ENCODE peak calls at places on chromosomes 5 and 9, in nine cellular contexts. One of them, this sample, is unnamed. For H3K4me1, the result is how much of the 10 kb centered on the place peaks cover.

GRCh38 chr9:125915606-125916005 is 168.4 kb downstream of the PBX3 start:
- DNase-seq in fibroblast of lung: no peak
- DNase-seq in GM12878: no peak
- DNase-seq in CD4-positive, alpha-beta memory T cell: no peak
- DNase-seq in adrenal gland: no peak
- DNase-seq in GM23248: no peak
- DNase-seq in lower lobe of right lung: no peak
- DNase-seq in right lobe of liver: no peak
- DNase-seq in foreskin keratinocyte: no peak
- DNase-seq in this sample: no peak

GRCh38 chr9:9552665-9553064 is 1060.1 kb downstream of the PTPRD start:
- DNase-seq in right lobe of liver: no peak
- DNase-seq in GM12878: no peak
- DNase-seq in GM23248: no peak
- DNase-seq in foreskin keratinocyte: no peak
- DNase-seq in adrenal gland: no peak
- DNase-seq in CD4-positive, alpha-beta memory T cell: no peak
- DNase-seq in fibroblast of lung: no peak
- DNase-seq in lower lobe of right lung: no peak
- DNase-seq in this sample: no peak

GRCh38 chr9:136996361-136997281 is at the start of gene CLIC3:
- DNase-seq in lower lobe of right lung: peak
- DNase-seq in right lobe of liver: no peak
- DNase-seq in GM12878: no peak
- DNase-seq in fibroblast of lung: no peak
- DNase-seq in adrenal gland: no peak
- DNase-seq in CD4-positive, alpha-beta memory T cell: peak
- DNase-seq in GM23248: peak
- DNase-seq in foreskin keratinocyte: peak
- DNase-seq in this sample: peak

GRCh38 chr5:11524188-11524587 is 380.1 kb downstream of the CTNND2 start:
- DNase-seq in lower lobe of right lung: no peak
- DNase-seq in fibroblast of lung: no peak
- DNase-seq in GM12878: no peak
- DNase-seq in foreskin keratinocyte: no peak
- DNase-seq in CD4-positive, alpha-beta memory T cell: no peak
- DNase-seq in GM23248: no peak
- DNase-seq in right lobe of liver: no peak
- DNase-seq in adrenal gland: no peak
- DNase-seq in this sample: no peak

GRCh38 chr5:81021951-81022687 is 62.0 kb downstream of the RASGRF2 start:
- DNase-seq in lower lobe of right lung: no peak
- DNase-seq in CD4-positive, alpha-beta memory T cell: no peak
- DNase-seq in GM23248: no peak
- DNase-seq in fibroblast of lung: no peak
- DNase-seq in right lobe of liver: no peak
- DNase-seq in foreskin keratinocyte: no peak
- DNase-seq in GM12878: no peak
- DNase-seq in adrenal gland: no peak
- DNase-seq in this sample: no peak

GRCh38 chr9:134204991-134205578 is 40.7 kb upstream of the RNU6ATAC start:
- DNase-seq in GM23248: peak
- DNase-seq in right lobe of liver: peak
- DNase-seq in CD4-positive, alpha-beta memory T cell: no peak
- DNase-seq in GM12878: no peak
- DNase-seq in adrenal gland: no peak
- DNase-seq in foreskin keratinocyte: no peak
- DNase-seq in fibroblast of lung: no peak
- DNase-seq in lower lobe of right lung: peak
- DNase-seq in this sample: peak

GRCh38 chr5:91307023-91307422 is 76.1 kb downstream of the ARRDC3 start:
- DNase-seq in right lobe of liver: no peak
- DNase-seq in foreskin keratinocyte: peak
- DNase-seq in fibroblast of lung: peak
- DNase-seq in lower lobe of right lung: no peak
- DNase-seq in GM23248: peak
- DNase-seq in adrenal gland: no peak
- DNase-seq in CD4-positive, alpha-beta memory T cell: no peak
- DNase-seq in GM12878: no peak
- DNase-seq in this sample: no peak

GRCh38 chr9:137809038-137809630 is 68.4 kb upstream of the CACNA1B start:
- DNase-seq in lower lobe of right lung: no peak
- DNase-seq in fibroblast of lung: no peak
- DNase-seq in CD4-positive, alpha-beta memory T cell: no peak
- DNase-seq in adrenal gland: no peak
- DNase-seq in foreskin keratinocyte: no peak
- DNase-seq in GM23248: no peak
- DNase-seq in right lobe of liver: no peak
- DNase-seq in GM12878: peak
- DNase-seq in this sample: no peak

GRCh38 chr9:89604463-89605180 is at the start of gene GADD45G:
- DNase-seq in GM23248: peak
- DNase-seq in right lobe of liver: peak
- DNase-seq in lower lobe of right lung: peak
- DNase-seq in adrenal gland: peak
- DNase-seq in foreskin keratinocyte: peak
- DNase-seq in GM12878: no peak
- DNase-seq in CD4-positive, alpha-beta memory T cell: peak
- DNase-seq in fibroblast of lung: peak
- DNase-seq in this sample: peak

GRCh38 chr9:134604834-134605233 is 36.8 kb upstream of the COL5A1 start:
- DNase-seq in right lobe of liver: no peak
- DNase-seq in foreskin keratinocyte: no peak
- DNase-seq in adrenal gland: no peak
- DNase-seq in GM12878: no peak
- DNase-seq in lower lobe of right lung: peak
- DNase-seq in CD4-positive, alpha-beta memory T cell: no peak
- DNase-seq in fibroblast of lung: no peak
- DNase-seq in GM23248: no peak
- DNase-seq in this sample: no peak

GRCh38 chr5:24621809-24622208 is 23.0 kb downstream of the CDH10 start:
- DNase-seq in CD4-positive, alpha-beta memory T cell: no peak
- DNase-seq in adrenal gland: peak
- DNase-seq in foreskin keratinocyte: peak
- DNase-seq in lower lobe of right lung: no peak
- DNase-seq in GM23248: peak
- DNase-seq in fibroblast of lung: peak
- DNase-seq in right lobe of liver: no peak
- DNase-seq in GM12878: no peak
- DNase-seq in this sample: peak

DNA sequence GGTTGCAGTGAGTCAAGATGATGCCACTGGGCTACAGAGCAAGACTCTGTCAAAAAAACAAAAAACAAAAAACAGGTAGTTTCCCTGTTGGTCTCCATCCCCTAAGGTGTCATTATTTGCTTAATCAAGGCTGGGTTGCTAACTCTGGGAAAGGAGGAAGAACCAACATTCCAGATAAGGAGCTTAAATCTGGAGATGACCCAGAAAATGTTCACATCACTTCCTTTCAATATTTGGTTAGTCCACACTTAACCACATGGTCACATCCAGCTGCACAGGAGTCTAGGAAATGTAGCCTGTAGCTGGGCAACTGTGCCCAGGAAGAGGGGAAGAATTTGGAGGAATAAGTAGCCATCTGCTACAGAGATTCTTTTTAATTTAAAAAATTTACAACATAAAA is 25.9 kb upstream of the MEGF9 start:
- DNase-seq in right lobe of liver: no peak
- DNase-seq in adrenal gland: no peak
- DNase-seq in GM12878: no peak
- DNase-seq in lower lobe of right lung: no peak
- DNase-seq in GM23248: no peak
- DNase-seq in foreskin keratinocyte: no peak
- DNase-seq in CD4-positive, alpha-beta memory T cell: no peak
- DNase-seq in fibroblast of lung: no peak
- DNase-seq in this sample: no peak
- H3K4me1 ChIP-seq in right lobe of liver: under half
- H3K4me1 ChIP-seq in adrenal gland: under half
- H3K4me1 ChIP-seq in GM12878: under half
- H3K4me1 ChIP-seq in lower lobe of right lung: under half
- H3K4me1 ChIP-seq in GM23248: under half
- H3K4me1 ChIP-seq in foreskin keratinocyte: under half
- H3K4me1 ChIP-seq in CD4-positive, alpha-beta memory T cell: under half
- H3K4me1 ChIP-seq in fibroblast of lung: under half
- H3K4me1 ChIP-seq in this sample: under half

GRCh38 chr5:179839328-179840256 is 18.9 kb downstream of the SQSTM1 start:
- DNase-seq in CD4-positive, alpha-beta memory T cell: no peak
- DNase-seq in GM12878: no peak
- DNase-seq in adrenal gland: peak
- DNase-seq in lower lobe of right lung: no peak
- DNase-seq in right lobe of liver: peak
- DNase-seq in fibroblast of lung: peak
- DNase-seq in GM23248: no peak
- DNase-seq in foreskin keratinocyte: no peak
- DNase-seq in this sample: no peak

GRCh38 chr5:179834120-179834519 is 13.4 kb downstream of the SQSTM1 start:
- DNase-seq in GM12878: no peak
- DNase-seq in right lobe of liver: no peak
- DNase-seq in CD4-positive, alpha-beta memory T cell: no peak
- DNase-seq in lower lobe of right lung: no peak
- DNase-seq in fibroblast of lung: no peak
- DNase-seq in adrenal gland: no peak
- DNase-seq in foreskin keratinocyte: no peak
- DNase-seq in GM23248: no peak
- DNase-seq in this sample: no peak

GRCh38 chr5:179840321-179840720 is 18.3 kb downstream of the MRNIP start:
- DNase-seq in CD4-positive, alpha-beta memory T cell: no peak
- DNase-seq in lower lobe of right lung: peak
- DNase-seq in adrenal gland: no peak
- DNase-seq in foreskin keratinocyte: no peak
- DNase-seq in right lobe of liver: peak
- DNase-seq in GM12878: no peak
- DNase-seq in GM23248: no peak
- DNase-seq in fibroblast of lung: no peak
- DNase-seq in this sample: no peak

GRCh38 chr5:179836225-179837019 is 15.7 kb downstream of the SQSTM1 start:
- DNase-seq in lower lobe of right lung: no peak
- DNase-seq in adrenal gland: peak
- DNase-seq in foreskin keratinocyte: no peak
- DNase-seq in CD4-positive, alpha-beta memory T cell: peak
- DNase-seq in fibroblast of lung: peak
- DNase-seq in right lobe of liver: peak
- DNase-seq in GM23248: peak
- DNase-seq in GM12878: no peak
- DNase-seq in this sample: peak

GRCh38 chr5:179837076-179838011 is 16.6 kb downstream of the SQSTM1 start:
- DNase-seq in fibroblast of lung: no peak
- DNase-seq in foreskin keratinocyte: no peak
- DNase-seq in GM12878: no peak
- DNase-seq in right lobe of liver: peak
- DNase-seq in GM23248: no peak
- DNase-seq in adrenal gland: no peak
- DNase-seq in CD4-positive, alpha-beta memory T cell: no peak
- DNase-seq in lower lobe of right lung: no peak
- DNase-seq in this sample: no peak
- H3K27ac ChIP-seq in fibroblast of lung: peak
- H3K27ac ChIP-seq in foreskin keratinocyte: no peak
- H3K27ac ChIP-seq in GM12878: no peak
- H3K27ac ChIP-seq in right lobe of liver: no peak
- H3K27ac ChIP-seq in GM23248: peak
- H3K27ac ChIP-seq in adrenal gland: peak
- H3K27ac ChIP-seq in CD4-positive, alpha-beta memory T cell: peak
- H3K27ac ChIP-seq in lower lobe of right lung: peak
- H3K27ac ChIP-seq in this sample: no peak

GRCh38 chr5:14040542-14040941 is 96.1 kb upstream of the DNAH5 start:
- DNase-seq in right lobe of liver: no peak
- DNase-seq in GM23248: peak
- DNase-seq in foreskin keratinocyte: no peak
- DNase-seq in CD4-positive, alpha-beta memory T cell: no peak
- DNase-seq in lower lobe of right lung: no peak
- DNase-seq in GM12878: no peak
- DNase-seq in adrenal gland: no peak
- DNase-seq in fibroblast of lung: peak
- DNase-seq in this sample: no peak

GRCh38 chr5:14039576-14039975 is 95.1 kb upstream of the DNAH5 start:
- DNase-seq in foreskin keratinocyte: peak
- DNase-seq in fibroblast of lung: no peak
- DNase-seq in GM23248: peak
- DNase-seq in CD4-positive, alpha-beta memory T cell: no peak
- DNase-seq in right lobe of liver: no peak
- DNase-seq in adrenal gland: no peak
- DNase-seq in lower lobe of right lung: no peak
- DNase-seq in GM12878: no peak
- DNase-seq in this sample: no peak

GRCh38 chr5:14038341-14038959 is 94.0 kb upstream of the DNAH5 start:
- DNase-seq in GM23248: peak
- DNase-seq in GM12878: no peak
- DNase-seq in adrenal gland: no peak
- DNase-seq in CD4-positive, alpha-beta memory T cell: no peak
- DNase-seq in lower lobe of right lung: no peak
- DNase-seq in fibroblast of lung: peak
- DNase-seq in foreskin keratinocyte: peak
- DNase-seq in right lobe of liver: no peak
- DNase-seq in this sample: no peak

GRCh38 chr5:14036947-14037346 is 92.5 kb upstream of the DNAH5 start:
- DNase-seq in foreskin keratinocyte: peak
- DNase-seq in GM23248: peak
- DNase-seq in fibroblast of lung: no peak
- DNase-seq in CD4-positive, alpha-beta memory T cell: no peak
- DNase-seq in right lobe of liver: no peak
- DNase-seq in GM12878: no peak
- DNase-seq in lower lobe of right lung: no peak
- DNase-seq in adrenal gland: no peak
- DNase-seq in this sample: no peak

DNA sequence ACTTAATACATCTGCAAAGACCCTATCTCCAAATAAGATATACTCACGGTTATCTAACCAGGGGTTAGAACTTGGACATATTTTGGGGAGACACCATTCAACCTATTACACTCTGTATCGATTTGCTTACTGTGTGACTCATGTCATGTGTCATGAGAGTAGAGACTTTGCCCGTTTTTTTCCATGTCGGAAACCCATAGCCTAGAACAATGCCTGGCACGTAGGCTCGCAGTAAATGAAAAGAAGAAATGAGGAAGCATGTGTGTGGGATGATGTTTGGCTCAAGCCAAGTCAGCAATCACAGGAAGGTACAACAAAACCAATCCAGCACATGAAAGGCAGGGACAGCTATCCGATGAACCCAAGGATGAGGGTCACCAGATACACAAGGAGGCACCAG is 94.6 kb upstream of the DNAH5 start:
- DNase-seq in GM12878: no peak
- DNase-seq in fibroblast of lung: no peak
- DNase-seq in GM23248: peak
- DNase-seq in adrenal gland: no peak
- DNase-seq in right lobe of liver: no peak
- DNase-seq in CD4-positive, alpha-beta memory T cell: no peak
- DNase-seq in foreskin keratinocyte: peak
- DNase-seq in lower lobe of right lung: no peak
- DNase-seq in this sample: no peak
- H3K4me1 ChIP-seq in GM12878: under half
- H3K4me1 ChIP-seq in fibroblast of lung: half or more
- H3K4me1 ChIP-seq in GM23248: half or more
- H3K4me1 ChIP-seq in adrenal gland: under half
- H3K4me1 ChIP-seq in right lobe of liver: under half
- H3K4me1 ChIP-seq in CD4-positive, alpha-beta memory T cell: under half
- H3K4me1 ChIP-seq in foreskin keratinocyte: under half
- H3K4me1 ChIP-seq in lower lobe of right lung: under half
- H3K4me1 ChIP-seq in this sample: under half

DNA sequence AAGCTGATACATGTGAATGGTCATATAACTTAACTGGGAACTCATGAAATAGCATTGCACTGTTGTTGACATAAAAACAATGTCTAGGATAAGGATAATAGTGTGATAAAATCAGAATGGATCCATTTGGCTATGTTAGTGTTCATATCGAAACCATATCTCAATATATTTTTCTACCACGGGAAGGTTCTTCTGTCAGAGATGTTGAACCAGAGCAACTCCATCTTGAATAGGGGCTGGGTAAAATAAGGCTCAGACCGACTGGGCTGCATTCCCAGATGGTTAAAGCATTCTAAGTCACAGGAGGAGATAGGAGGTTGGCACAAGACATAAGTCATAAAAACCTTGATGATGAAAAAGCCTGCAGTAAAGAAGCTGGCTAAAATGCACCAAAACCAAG is 56.3 kb downstream of the FNIP1 start:
- DNase-seq in fibroblast of lung: no peak
- DNase-seq in CD4-positive, alpha-beta memory T cell: no peak
- DNase-seq in GM23248: no peak
- DNase-seq in right lobe of liver: no peak
- DNase-seq in adrenal gland: no peak
- DNase-seq in lower lobe of right lung: no peak
- DNase-seq in GM12878: no peak
- DNase-seq in foreskin keratinocyte: no peak
- DNase-seq in this sample: no peak
- H3K27ac ChIP-seq in fibroblast of lung: no peak
- H3K27ac ChIP-seq in CD4-positive, alpha-beta memory T cell: no peak
- H3K27ac ChIP-seq in GM23248: no peak
- H3K27ac ChIP-seq in right lobe of liver: no peak
- H3K27ac ChIP-seq in adrenal gland: no peak
- H3K27ac ChIP-seq in lower lobe of right lung: no peak
- H3K27ac ChIP-seq in GM12878: no peak
- H3K27ac ChIP-seq in foreskin keratinocyte: no peak
- H3K27ac ChIP-seq in this sample: no peak

This sample was measured in aorta.